ENCODE peak calls at places on chromosome 2, in four cellular contexts. One of them, this sample, is unnamed.

GRCh38 chr2:20532634-20533437 is 86.0 kb downstream of the RHOB start:
- DNase-seq in DND-41: no peak
- DNase-seq in A549: no peak
- DNase-seq in astrocyte: no peak
- DNase-seq in this sample: no peak

GRCh38 chr2:85578243-85579180 is 1.1 kb downstream of the VAMP8 start:
- DNase-seq in A549: no peak
- DNase-seq in DND-41: no peak
- DNase-seq in astrocyte: no peak
- DNase-seq in this sample: no peak

GRCh38 chr2:221807706-221808105 is 235.6 kb upstream of the EPHA4 start:
- DNase-seq in A549: no peak
- DNase-seq in DND-41: no peak
- DNase-seq in astrocyte: peak
- DNase-seq in this sample: no peak

GRCh38 chr2:45691152-45691551 is 39.7 kb downstream of the PRKCE start:
- DNase-seq in astrocyte: no peak
- DNase-seq in A549: no peak
- DNase-seq in DND-41: no peak
- DNase-seq in this sample: no peak

GRCh38 chr2:183665403-183665802 is 541.2 kb downstream of the NUP35 start:
- DNase-seq in astrocyte: peak
- DNase-seq in A549: no peak
- DNase-seq in DND-41: no peak
- DNase-seq in this sample: no peak

GRCh38 chr2:9778012-9778411 is 65.3 kb upstream of the TAF1B start:
- DNase-seq in A549: peak
- DNase-seq in DND-41: no peak
- DNase-seq in astrocyte: no peak
- DNase-seq in this sample: peak

GRCh38 chr2:2921011-2921720 is 456.5 kb downstream of the EIPR1 start:
- DNase-seq in DND-41: no peak
- DNase-seq in A549: no peak
- DNase-seq in astrocyte: no peak
- DNase-seq in this sample: no peak

GRCh38 chr2:147456729-147457128 is 388.1 kb upstream of the ACVR2A start:
- DNase-seq in A549: no peak
- DNase-seq in DND-41: no peak
- DNase-seq in astrocyte: no peak
- DNase-seq in this sample: no peak

GRCh38 chr2:105329197-105329554 is 359 bp downstream of the TGFBRAP1 start:
- DNase-seq in DND-41: peak
- DNase-seq in A549: peak
- DNase-seq in astrocyte: no peak
- DNase-seq in this sample: no peak

GRCh38 chr2:53826587-53827397 is 33.0 kb downstream of the GPR75 start:
- DNase-seq in DND-41: no peak
- DNase-seq in A549: no peak
- DNase-seq in astrocyte: no peak
- DNase-seq in this sample: no peak

GRCh38 chr2:185952098-185952497 is 213.5 kb downstream of the FSIP2 start:
- DNase-seq in astrocyte: no peak
- DNase-seq in A549: no peak
- DNase-seq in DND-41: no peak
- DNase-seq in this sample: no peak

GRCh38 chr2:149070681-149071355 is 32.3 kb downstream of the LYPD6B start:
- DNase-seq in DND-41: no peak
- DNase-seq in astrocyte: no peak
- DNase-seq in A549: no peak
- DNase-seq in this sample: no peak

GRCh38 chr2:52396836-52397235 is 1364.9 kb upstream of the NRXN1 start:
- DNase-seq in astrocyte: no peak
- DNase-seq in A549: no peak
- DNase-seq in DND-41: no peak
- DNase-seq in this sample: no peak

GRCh38 chr2:39124770-39125075 is 3.9 kb upstream of the SOS1 start:
- DNase-seq in DND-41: no peak
- DNase-seq in A549: no peak
- DNase-seq in astrocyte: no peak
- DNase-seq in this sample: no peak

GRCh38 chr2:51795248-51795888 is 763.4 kb upstream of the NRXN1 start:
- DNase-seq in A549: no peak
- DNase-seq in DND-41: no peak
- DNase-seq in astrocyte: no peak
- DNase-seq in this sample: peak

GRCh38 chr2:98768765-98769476 is 38.0 kb upstream of the MGAT4A start:
- DNase-seq in DND-41: peak
- DNase-seq in astrocyte: peak
- DNase-seq in A549: no peak
- DNase-seq in this sample: no peak

GRCh38 chr2:96260404-96261260 is 5.2 kb downstream of the TMEM127 start:
- DNase-seq in DND-41: peak
- DNase-seq in astrocyte: peak
- DNase-seq in A549: peak
- DNase-seq in this sample: peak

GRCh38 chr2:206211657-206212255 is 52.1 kb downstream of the EEF1B2 start:
- DNase-seq in astrocyte: peak
- DNase-seq in A549: no peak
- DNase-seq in DND-41: no peak
- DNase-seq in this sample: no peak

GRCh38 chr2:109173311-109174171 is 44.5 kb downstream of the SH3RF3 start:
- DNase-seq in DND-41: no peak
- DNase-seq in A549: no peak
- DNase-seq in astrocyte: peak
- DNase-seq in this sample: no peak

GRCh38 chr2:191867507-191867847 is 20.6 kb upstream of the CAVIN2 start:
- DNase-seq in A549: no peak
- DNase-seq in DND-41: no peak
- DNase-seq in astrocyte: no peak
- DNase-seq in this sample: no peak

GRCh38 chr2:220043155-220043992 is 415.9 kb downstream of the SLC4A3 start:
- DNase-seq in DND-41: no peak
- DNase-seq in astrocyte: peak
- DNase-seq in A549: no peak
- DNase-seq in this sample: no peak

GRCh38 chr2:101617188-101617587 is 80.3 kb upstream of the MAP4K4 start:
- DNase-seq in astrocyte: peak
- DNase-seq in A549: no peak
- DNase-seq in DND-41: no peak
- DNase-seq in this sample: no peak

GRCh38 chr2:46075848-46076247 is 221.4 kb upstream of the EPAS1 start:
- DNase-seq in astrocyte: peak
- DNase-seq in DND-41: no peak
- DNase-seq in A549: no peak
- DNase-seq in this sample: no peak

GRCh38 chr2:8229546-8229986 is 452.3 kb upstream of the ID2 start:
- DNase-seq in A549: no peak
- DNase-seq in DND-41: peak
- DNase-seq in astrocyte: peak
- DNase-seq in this sample: peak

GRCh38 chr2:217861334-217861877 is 141.4 kb downstream of the TNS1 start:
- DNase-seq in DND-41: no peak
- DNase-seq in astrocyte: no peak
- DNase-seq in A549: no peak
- DNase-seq in this sample: no peak

GRCh38 chr2:151992582-151992981 is 106.3 kb downstream of the CACNB4 start:
- DNase-seq in astrocyte: no peak
- DNase-seq in A549: no peak
- DNase-seq in DND-41: no peak
- DNase-seq in this sample: no peak

GRCh38 chr2:237150186-237150585 is 64.5 kb downstream of the COPS8 start:
- DNase-seq in DND-41: no peak
- DNase-seq in A549: no peak
- DNase-seq in astrocyte: no peak
- DNase-seq in this sample: no peak

GRCh38 chr2:28752608-28752984 is 966 bp downstream of the PPP1CB start:
- DNase-seq in DND-41: no peak
- DNase-seq in A549: no peak
- DNase-seq in astrocyte: no peak
- DNase-seq in this sample: no peak

GRCh38 chr2:197254776-197255521 is 55.6 kb downstream of the ANKRD44 start:
- DNase-seq in astrocyte: no peak
- DNase-seq in DND-41: no peak
- DNase-seq in A549: no peak
- DNase-seq in this sample: no peak

GRCh38 chr2:241275910-241276309 is 39.6 kb downstream of the HDLBP start:
- DNase-seq in A549: no peak
- DNase-seq in DND-41: no peak
- DNase-seq in astrocyte: no peak
- DNase-seq in this sample: no peak

GRCh38 chr2:202950592-202950991 is 38.5 kb downstream of the CARF start:
- DNase-seq in astrocyte: no peak
- DNase-seq in A549: no peak
- DNase-seq in DND-41: no peak
- DNase-seq in this sample: no peak

GRCh38 chr2:164903214-164903613 is 52.1 kb downstream of the SLC38A11 start:
- DNase-seq in DND-41: no peak
- DNase-seq in astrocyte: peak
- DNase-seq in A549: no peak
- DNase-seq in this sample: no peak

GRCh38 chr2:63861220-63861822 is 19.6 kb downstream of the UGP2 start:
- DNase-seq in astrocyte: no peak
- DNase-seq in DND-41: peak
- DNase-seq in A549: peak
- DNase-seq in this sample: peak

GRCh38 chr2:219215871-219216536 is 2.8 kb downstream of the ABCB6 start:
- DNase-seq in astrocyte: no peak
- DNase-seq in A549: no peak
- DNase-seq in DND-41: no peak
- DNase-seq in this sample: no peak

GRCh38 chr2:222290371-222290690 is 8.5 kb downstream of the PAX3 start:
- DNase-seq in astrocyte: no peak
- DNase-seq in A549: no peak
- DNase-seq in DND-41: no peak
- DNase-seq in this sample: no peak

GRCh38 chr2:32559136-32559535 is 68.7 kb upstream of the TTC27 start:
- DNase-seq in A549: no peak
- DNase-seq in DND-41: no peak
- DNase-seq in astrocyte: peak
- DNase-seq in this sample: no peak

GRCh38 chr2:157056200-157056676 is 201.3 kb upstream of the GALNT5 start:
- DNase-seq in A549: no peak
- DNase-seq in DND-41: peak
- DNase-seq in astrocyte: peak
- DNase-seq in this sample: peak

GRCh38 chr2:182682210-182682609 is 33.8 kb upstream of the DNAJC10 start:
- DNase-seq in A549: no peak
- DNase-seq in astrocyte: no peak
- DNase-seq in DND-41: no peak
- DNase-seq in this sample: no peak

GRCh38 chr2:96074156-96074555 is 39.4 kb upstream of the GPAT2 start:
- DNase-seq in astrocyte: no peak
- DNase-seq in DND-41: no peak
- DNase-seq in A549: no peak
- DNase-seq in this sample: no peak

GRCh38 chr2:174553811-174554493 is 43.7 kb downstream of the WIPF1 start:
- DNase-seq in astrocyte: no peak
- DNase-seq in DND-41: no peak
- DNase-seq in A549: no peak
- DNase-seq in this sample: no peak
- H3K4me2 ChIP-seq in astrocyte: no peak
- H3K4me2 ChIP-seq in DND-41: no peak
- H3K4me2 ChIP-seq in A549: no peak
- H3K4me2 ChIP-seq in this sample: no peak

GRCh38 chr2:227460833-227461232 is 11.1 kb upstream of the AGFG1 start:
- DNase-seq in DND-41: no peak
- DNase-seq in astrocyte: no peak
- DNase-seq in A549: no peak
- DNase-seq in this sample: no peak
- H3K4me2 ChIP-seq in DND-41: no peak
- H3K4me2 ChIP-seq in astrocyte: peak
- H3K4me2 ChIP-seq in A549: peak
- H3K4me2 ChIP-seq in this sample: no peak

GRCh38 chr2:235864746-235865535 is 303.2 kb downstream of the GBX2 start:
- DNase-seq in astrocyte: peak
- DNase-seq in DND-41: no peak
- DNase-seq in A549: no peak
- DNase-seq in this sample: no peak

GRCh38 chr2:235863414-235863813 is 304.8 kb downstream of the GBX2 start:
- DNase-seq in DND-41: no peak
- DNase-seq in astrocyte: no peak
- DNase-seq in A549: no peak
- DNase-seq in this sample: no peak

GRCh38 chr2:235866373-235866772 is 301.8 kb downstream of the GBX2 start:
- DNase-seq in A549: no peak
- DNase-seq in DND-41: peak
- DNase-seq in astrocyte: no peak
- DNase-seq in this sample: no peak

GRCh38 chr2:235861383-235861782 is 306.8 kb downstream of the GBX2 start:
- DNase-seq in A549: no peak
- DNase-seq in astrocyte: no peak
- DNase-seq in DND-41: no peak
- DNase-seq in this sample: no peak

GRCh38 chr2:235864311-235864710 is 303.9 kb downstream of the GBX2 start:
- DNase-seq in A549: no peak
- DNase-seq in astrocyte: no peak
- DNase-seq in DND-41: no peak
- DNase-seq in this sample: no peak
- H3K4me2 ChIP-seq in A549: no peak
- H3K4me2 ChIP-seq in astrocyte: peak
- H3K4me2 ChIP-seq in DND-41: no peak
- H3K4me2 ChIP-seq in this sample: no peak

GRCh38 chr2:231370429-231370748 is 25.1 kb upstream of the B3GNT7 start:
- DNase-seq in DND-41: no peak
- DNase-seq in A549: no peak
- DNase-seq in astrocyte: no peak
- DNase-seq in this sample: no peak
- H3K4me2 ChIP-seq in DND-41: no peak
- H3K4me2 ChIP-seq in A549: no peak
- H3K4me2 ChIP-seq in astrocyte: no peak
- H3K4me2 ChIP-seq in this sample: no peak

GRCh38 chr2:40451926-40452605 is at the start of gene SLC8A1:
- DNase-seq in DND-41: peak
- DNase-seq in astrocyte: peak
- DNase-seq in A549: peak
- DNase-seq in this sample: no peak

GRCh38 chr2:40445467-40445866 is 6.4 kb downstream of the SLC8A1 start:
- DNase-seq in A549: no peak
- DNase-seq in DND-41: no peak
- DNase-seq in astrocyte: no peak
- DNase-seq in this sample: no peak

GRCh38 chr2:40448476-40449079 is 3.3 kb downstream of the SLC8A1 start:
- DNase-seq in astrocyte: peak
- DNase-seq in A549: peak
- DNase-seq in DND-41: peak
- DNase-seq in this sample: peak

GRCh38 chr2:40455661-40456060 is 3.8 kb upstream of the SLC8A1 start:
- DNase-seq in DND-41: no peak
- DNase-seq in astrocyte: no peak
- DNase-seq in A549: no peak
- DNase-seq in this sample: no peak

GRCh38 chr2:40450066-40450841 is 1.6 kb downstream of the SLC8A1 start:
- DNase-seq in astrocyte: peak
- DNase-seq in DND-41: peak
- DNase-seq in A549: no peak
- DNase-seq in this sample: no peak
- H3K4me2 ChIP-seq in astrocyte: peak
- H3K4me2 ChIP-seq in DND-41: peak
- H3K4me2 ChIP-seq in A549: peak
- H3K4me2 ChIP-seq in this sample: no peak

This sample was measured in HCT116.